ENCODE peak calls at places on chromosome 1, in four cellular contexts. G is iPS DF 6.9, H is body of pancreas, K is cardiac muscle cell. P is an unnamed sample.
A peak's percentile ranks its signal among the peaks of the same experiment; 100 is the strongest.

GRCh38 chr1:27137022-27137542 is 17.8 kb downstream of the SLC9A1 start:
- DNase-seq in H (no peak), G (no peak), K (no peak), P (no peak)

GRCh38 chr1:169236880-169237279 is 130.4 kb downstream of the ATP1B1 start:
- DNase-seq in H (no peak), G (no peak), K (no peak), P (no peak)

GRCh38 chr1:909861-910310 is 13.8 kb upstream of the SAMD11 start:
- DNase-seq in H (no peak), G (no peak), K (no peak), P (no peak)

GRCh38 chr1:197356723-197357533 is 88.9 kb downstream of the CRB1 start:
- DNase-seq in K (peak; percentile 77), H (peak; percentile 35), G (peak; percentile 27), P (peak; percentile 47)

GRCh38 chr1:41341756-41342562 is 19.3 kb upstream of the FOXO6 start:
- DNase-seq in G (no peak), K (peak; percentile 55), H (peak; percentile 56), P (peak; percentile 86)

GRCh38 chr1:92354259-92354658 is 55.4 kb downstream of the RPAP2 start:
- DNase-seq in H (no peak), K (no peak), G (no peak), P (no peak)

GRCh38 chr1:27994060-27994459 is 34.3 kb downstream of the XKR8 start:
- DNase-seq in G (no peak), K (peak; percentile 48), H (no peak), P (no peak)

GRCh38 chr1:88350648-88351047 is 333.4 kb upstream of the PKN2 start:
- DNase-seq in K (no peak), H (no peak), G (no peak), P (no peak)

GRCh38 chr1:117592155-117592554 is 13.7 kb upstream of the TENT5C start:
- DNase-seq in H (peak; percentile 72), K (no peak), G (no peak), P (no peak)

GRCh38 chr1:206672011-206672688 is 12.6 kb upstream of the MAPKAPK2 start:
- DNase-seq in K (no peak), G (no peak), H (no peak), P (no peak)

GRCh38 chr1:212181015-212181891 is 104.0 kb upstream of the PPP2R5A start:
- DNase-seq in G (no peak), H (no peak), K (no peak), P (no peak)

GRCh38 chr1:63935148-63935547 is 161.3 kb downstream of the ROR1 start:
- DNase-seq in G (no peak), H (peak; percentile 45), K (no peak), P (peak; percentile 19)

GRCh38 chr1:215883004-215883403 is 315.9 kb downstream of the KCTD3 start:
- DNase-seq in G (no peak), K (no peak), H (no peak), P (no peak)

GRCh38 chr1:53361541-53361961 is 33.7 kb upstream of the LRP8 start:
- DNase-seq in K (no peak), H (no peak), G (no peak), P (no peak)

GRCh38 chr1:231855966-231856365 is 229.4 kb downstream of the DISC1 start:
- DNase-seq in H (no peak), G (no peak), K (no peak), P (no peak)

GRCh38 chr1:212909652-212910063 is 40.7 kb upstream of the VASH2 start:
- DNase-seq in G (no peak), K (no peak), H (no peak), P (no peak)

GRCh38 chr1:197838836-197839235 is 63.6 kb upstream of the DENND1B start:
- DNase-seq in K (peak; percentile 70), G (no peak), H (no peak), P (no peak)

GRCh38 chr1:32886012-32886827 is at the start of gene HPCA:
- DNase-seq in K (peak; percentile 72), G (no peak), H (peak; percentile 68), P (no peak)

GRCh38 chr1:230210326-230210978 is 143.4 kb downstream of the GALNT2 start:
- DNase-seq in K (peak; percentile 40), H (no peak), G (no peak), P (no peak)

GRCh38 chr1:9629445-9630201 is 21.9 kb upstream of the PIK3CD start:
- DNase-seq in G (no peak), H (no peak), K (no peak), P (no peak)

GRCh38 chr1:225156254-225156653 is 226.8 kb downstream of the DNAH14 start:
- DNase-seq in H (no peak), G (no peak), K (peak; percentile 70), P (no peak)

GRCh38 chr1:78619803-78620579 is at the start of gene IFI44L:
- DNase-seq in H (peak; percentile 26), G (no peak), K (peak; percentile 78), P (peak; percentile 29)

GRCh38 chr1:203536981-203537455 is 43.1 kb downstream of the OPTC start:
- DNase-seq in G (no peak), H (peak; percentile 42), K (peak; percentile 94), P (no peak)

GRCh38 chr1:6409053-6409452 is 10.7 kb downstream of the HES2 start:
- DNase-seq in K (no peak), H (no peak), G (no peak), P (no peak)

GRCh38 chr1:100438789-100439188 is 86.5 kb downstream of the CDC14A start:
- DNase-seq in H (no peak), G (no peak), K (no peak), P (no peak)

GRCh38 chr1:180911640-180912161 is 996 bp upstream of the KIAA1614 start:
- DNase-seq in H (no peak), G (no peak), K (peak; percentile 51), P (peak; percentile 31)

GRCh38 chr1:183126528-183126927 is 59.5 kb upstream of the LAMC2 start:
- DNase-seq in H (no peak), K (no peak), G (no peak), P (no peak)

GRCh38 chr1:45403298-45404079 is 63.2 kb upstream of the MUTYH start:
- DNase-seq in K (no peak), G (no peak), H (no peak), P (no peak)

GRCh38 chr1:2275796-2276536 is 47.8 kb downstream of the SKI start:
- DNase-seq in K (peak; percentile 81), G (no peak), H (no peak), P (no peak)

GRCh38 chr1:187630653-187631380 is 802.1 kb downstream of the PLA2G4A start:
- DNase-seq in G (no peak), H (no peak), K (no peak), P (no peak)

P was measured in NCI-H446 treated with DMSO at 0.1 percent for 48 hours.